ENCODE peak calls at places on chromosomes 6 and 20, in six cellular contexts. N, W, O, K, T and Z are unnamed samples.

GRCh38 chr20:1075564-1075963 is 42.8 kb upstream of the PSMF1 start:
- DNase-seq in O (no peak), T (no peak), K (peak), W (no peak), N (no peak), Z (no peak)

GRCh38 chr6:33213166-33213988 is 5.1 kb downstream of the RING1 start:
- DNase-seq in K (no peak), N (peak), O (no peak), T (no peak), W (peak), Z (no peak)

GRCh38 chr20:61657719-61658377 is 405.8 kb downstream of the CDH4 start:
- DNase-seq in K (no peak), N (no peak), O (no peak), W (peak), T (no peak), Z (no peak)

GRCh38 chr6:44470746-44471145 is 83.2 kb downstream of the CDC5L start:
- DNase-seq in N (no peak), O (no peak), W (no peak), T (no peak), K (no peak), Z (no peak)

GRCh38 chr20:1861347-1861987 is 33.7 kb upstream of the SIRPA start:
- DNase-seq in T (no peak), O (no peak), W (no peak), K (no peak), N (no peak), Z (no peak)

GRCh38 chr20:46371656-46372055 is 34.8 kb downstream of the ELMO2 start:
- DNase-seq in W (no peak), K (no peak), O (no peak), N (no peak), T (no peak), Z (no peak)

GRCh38 chr6:118650500-118651281 is 700 bp downstream of the CEP85L start:
- DNase-seq in W (peak), O (no peak), N (peak), K (no peak), T (peak), Z (peak)

GRCh38 chr6:56899311-56899710 is 55.6 kb upstream of the BEND6 start:
- DNase-seq in K (no peak), N (no peak), O (no peak), W (no peak), T (no peak), Z (no peak)

GRCh38 chr6:149332602-149333311 is 15.2 kb downstream of the TAB2 start:
- DNase-seq in N (no peak), W (no peak), O (no peak), K (no peak), T (no peak), Z (no peak)

GRCh38 chr20:36861875-36862801 is 13.8 kb upstream of the TLDC2 start:
- DNase-seq in O (no peak), N (no peak), T (peak), W (peak), K (no peak), Z (no peak)

GRCh38 chr20:45892828-45893500 is 1.8 kb downstream of the CTSA start:
- DNase-seq in T (no peak), O (no peak), N (no peak), W (no peak), K (no peak), Z (no peak)

GRCh38 chr20:49545572-49545971 is 22.4 kb downstream of the PTGIS start:
- DNase-seq in O (no peak), T (peak), W (no peak), N (no peak), K (no peak), Z (no peak)

GRCh38 chr6:11413728-11414127 is 123.8 kb upstream of the TMEM170B start:
- DNase-seq in K (no peak), O (no peak), N (no peak), W (no peak), T (no peak), Z (no peak)

GRCh38 chr6:147615659-147616456 is 107.4 kb downstream of the SAMD5 start:
- DNase-seq in T (no peak), K (no peak), W (no peak), O (no peak), N (no peak), Z (no peak)

GRCh38 chr20:2814587-2815051 is at the start of gene C20orf141:
- DNase-seq in W (peak), N (no peak), T (no peak), K (no peak), O (no peak), Z (no peak)

GRCh38 chr6:43927525-43928210 is 157.7 kb downstream of the VEGFA start:
- DNase-seq in W (no peak), N (no peak), O (no peak), T (no peak), K (no peak), Z (no peak)

GRCh38 chr6:142907017-142907470 is 37.9 kb downstream of the HIVEP2 start:
- DNase-seq in K (no peak), O (no peak), W (no peak), N (no peak), T (no peak), Z (no peak)

GRCh38 chr6:144215402-144215931 is 65.2 kb downstream of the STX11 start:
- DNase-seq in T (peak), K (peak), O (no peak), N (peak), W (peak), Z (peak)

GRCh38 chr6:112225691-112226090 is 28.7 kb downstream of the LAMA4 start:
- DNase-seq in K (no peak), T (no peak), N (no peak), O (no peak), W (no peak), Z (no peak)

GRCh38 chr6:132020138-132020551 is 69.0 kb upstream of the CCN2 start:
- DNase-seq in O (no peak), K (no peak), W (no peak), T (no peak), N (no peak), Z (no peak)

GRCh38 chr20:17508756-17509155 is 22.4 kb downstream of the BFSP1 start:
- DNase-seq in W (no peak), O (no peak), K (no peak), N (no peak), T (no peak), Z (no peak)

GRCh38 chr6:113619077-113619476 is 238.1 kb upstream of the MARCKS start:
- DNase-seq in T (no peak), O (no peak), N (no peak), W (no peak), K (no peak), Z (no peak)

GRCh38 chr20:6122111-6122872 is 538 bp downstream of the FERMT1 start:
- DNase-seq in N (no peak), O (no peak), W (no peak), K (no peak), T (no peak), Z (no peak)

GRCh38 chr6:37657117-37657886 is 40.4 kb downstream of the MDGA1 start:
- DNase-seq in N (no peak), W (no peak), O (no peak), K (no peak), T (no peak), Z (no peak)

GRCh38 chr6:151082079-151082478 is 157.7 kb upstream of the AKAP12 start:
- DNase-seq in O (no peak), T (no peak), K (no peak), W (no peak), N (no peak), Z (no peak)

GRCh38 chr6:11586574-11586973 is 49.0 kb downstream of the TMEM170B start:
- DNase-seq in O (no peak), T (no peak), W (no peak), K (no peak), N (no peak), Z (no peak)

GRCh38 chr20:2398453-2398852 is 17.8 kb downstream of the TGM6 start:
- DNase-seq in O (no peak), W (no peak), K (no peak), T (no peak), N (no peak), Z (no peak)

GRCh38 chr6:132135409-132135808 is 184.2 kb upstream of the CCN2 start:
- DNase-seq in W (no peak), N (no peak), T (no peak), K (no peak), O (no peak), Z (no peak)

GRCh38 chr6:111844376-111844775 is 28.9 kb downstream of the FYN start:
- DNase-seq in O (no peak), W (no peak), K (no peak), N (no peak), T (no peak), Z (no peak)

GRCh38 chr6:52403627-52404026 is 16.5 kb upstream of the EFHC1 start:
- DNase-seq in W (peak), T (no peak), K (no peak), O (no peak), N (no peak), Z (no peak)

GRCh38 chr20:45406260-45407066 is 1.6 kb upstream of the DBNDD2 start:
- DNase-seq in N (peak), W (peak), K (no peak), O (no peak), T (peak), Z (no peak)

GRCh38 chr20:52448513-52448912 is 256.9 kb upstream of the ZFP64 start:
- DNase-seq in O (no peak), K (no peak), T (no peak), W (no peak), N (no peak), Z (no peak)

GRCh38 chr6:163723759-163724158 is 309.2 kb downstream of the QKI start:
- DNase-seq in T (no peak), N (no peak), K (no peak), O (no peak), W (no peak), Z (no peak)

GRCh38 chr6:160347259-160348208 is 644 bp upstream of the SLC22A3 start:
- DNase-seq in K (no peak), T (no peak), O (no peak), W (peak), N (no peak), Z (no peak)

GRCh38 chr20:49888341-49889244 is 26.7 kb downstream of the SPATA2 start:
- DNase-seq in O (peak), K (peak), W (peak), N (peak), T (peak), Z (peak)

DNA sequence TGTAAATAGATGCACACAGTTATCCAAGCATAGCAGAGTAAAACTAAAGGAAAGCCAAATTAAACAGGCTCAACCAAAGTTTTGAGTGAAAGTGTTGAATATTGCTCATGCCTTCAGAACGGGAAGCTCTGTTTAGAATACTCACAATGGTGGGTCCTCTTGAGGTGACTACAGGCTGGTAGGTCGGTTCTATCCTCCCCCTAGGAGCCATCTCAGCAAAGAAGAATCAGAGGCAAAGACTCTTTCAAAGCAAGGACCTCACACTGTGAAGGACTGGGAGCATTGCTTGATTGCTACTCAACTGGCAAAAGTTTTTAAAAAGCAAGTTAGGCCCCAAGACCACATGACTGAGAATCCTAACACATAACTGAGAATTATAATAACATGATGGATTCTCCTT is 88.4 kb upstream of the JAG1 start:
- DNase-seq in O (no peak), N (no peak), K (no peak), T (no peak), W (no peak), Z (no peak)
- TF ChIP-seq TAF1 in O (no peak), N (no peak), K (no peak), T (no peak), W (no peak), Z (no peak)

GRCh38 chr20:63236116-63236837 is 572 bp downstream of the BIRC7 start:
- DNase-seq in N (no peak), K (no peak), O (no peak), T (no peak), W (no peak), Z (no peak)

GRCh38 chr20:63233061-63233344 is 2.7 kb upstream of the BIRC7 start:
- DNase-seq in W (no peak), T (no peak), O (no peak), N (no peak), K (no peak), Z (no peak)

GRCh38 chr20:63234693-63235398 is 859 bp upstream of the BIRC7 start:
- DNase-seq in W (no peak), T (peak), O (no peak), N (no peak), K (no peak), Z (no peak)

GRCh38 chr20:63233924-63234323 is 1.8 kb upstream of the BIRC7 start:
- DNase-seq in O (no peak), W (no peak), T (no peak), N (no peak), K (no peak), Z (no peak)

GRCh38 chr20:63235399-63235983 is at the start of gene BIRC7:
- DNase-seq in N (no peak), W (no peak), O (no peak), K (no peak), T (peak), Z (no peak)
- TF ChIP-seq TAF1 in N (no peak), W (no peak), O (no peak), K (no peak), T (no peak), Z (no peak)

GRCh38 chr20:21238400-21238799 is 64.7 kb upstream of the XRN2 start:
- DNase-seq in K (no peak), T (no peak), O (no peak), N (no peak), W (no peak), Z (no peak)
- TF ChIP-seq TAF1 in K (no peak), T (no peak), O (no peak), N (no peak), W (no peak), Z (no peak)

DNA sequence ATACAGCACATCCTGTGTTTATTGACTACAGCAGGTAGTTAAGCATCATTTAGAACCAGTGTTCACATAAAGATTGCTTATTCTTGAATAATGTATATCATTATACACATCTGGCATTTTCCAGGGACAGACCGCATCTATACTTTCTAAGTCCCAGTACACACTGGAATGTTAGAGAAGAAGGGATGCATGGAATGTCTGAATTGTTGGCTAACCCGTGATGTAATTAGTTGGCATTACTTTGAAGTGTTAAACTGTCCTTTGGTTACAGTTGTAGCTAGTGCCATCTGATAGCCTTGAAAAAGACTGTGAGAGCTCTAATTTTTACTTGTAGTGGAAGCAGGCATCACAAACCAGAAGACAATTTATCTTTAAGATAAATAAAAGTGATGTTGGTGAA is 29.8 kb upstream of the MCHR2 start:
- DNase-seq in N (no peak), T (no peak), K (no peak), O (no peak), W (no peak), Z (no peak)
- TF ChIP-seq TAF1 in N (no peak), T (no peak), K (no peak), O (no peak), W (no peak), Z (no peak)

GRCh38 chr6:161696828-161697227 is 423.0 kb upstream of the AGPAT4 start:
- DNase-seq in T (no peak), W (no peak), N (no peak), O (no peak), K (no peak), Z (no peak)

DNA sequence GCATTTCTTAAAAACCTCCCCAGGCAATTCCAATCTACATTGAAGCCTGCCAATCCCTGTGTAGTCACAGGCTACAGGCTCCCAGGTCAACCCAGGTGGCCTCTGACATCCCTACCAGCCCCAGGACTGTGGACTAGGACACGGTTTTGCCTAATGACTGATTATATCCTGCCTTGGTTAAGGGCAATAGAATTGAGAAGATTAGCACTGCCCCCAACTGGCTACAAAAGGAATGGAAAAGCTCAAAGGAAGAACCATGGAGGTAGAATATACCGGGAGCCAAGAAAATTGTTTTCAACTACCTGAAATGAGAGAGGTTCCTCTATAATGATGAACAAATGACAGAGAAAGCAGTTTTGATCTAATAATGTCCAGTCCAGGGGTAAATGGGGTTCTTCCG is 421.1 kb upstream of the AGPAT4 start:
- DNase-seq in O (no peak), K (no peak), W (no peak), T (peak), N (no peak), Z (no peak)
- TF ChIP-seq TAF1 in O (no peak), K (no peak), W (no peak), T (no peak), N (no peak), Z (no peak)

GRCh38 chr6:23642849-23643248 is 483.2 kb upstream of the NRSN1 start:
- DNase-seq in W (no peak), T (no peak), K (no peak), N (no peak), O (no peak), Z (no peak)

GRCh38 chr6:23633986-23634385 is 492.0 kb upstream of the NRSN1 start:
- DNase-seq in O (no peak), K (no peak), W (no peak), T (no peak), N (no peak), Z (no peak)

GRCh38 chr6:23635150-23635549 is 490.9 kb upstream of the NRSN1 start:
- DNase-seq in K (no peak), T (no peak), W (no peak), N (no peak), O (no peak), Z (no peak)

DNA sequence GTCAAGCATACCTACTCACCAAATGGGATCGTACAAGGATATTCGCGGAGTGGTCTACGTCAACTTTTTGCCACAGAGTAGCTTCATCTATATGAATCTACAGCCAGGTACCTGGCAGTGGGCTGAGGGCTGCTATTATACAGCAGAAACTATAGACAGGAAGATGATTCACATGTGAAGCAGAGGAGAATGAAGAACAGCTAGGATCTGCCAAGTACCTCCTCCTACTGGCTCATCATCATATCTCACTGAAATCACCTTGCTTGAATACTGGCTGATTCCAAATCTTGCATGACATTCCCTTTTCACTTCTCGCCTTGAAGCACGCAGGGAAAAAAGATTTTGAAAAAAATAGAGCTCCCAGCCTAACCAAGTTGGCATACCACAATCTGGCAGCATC is 488.7 kb upstream of the NRSN1 start:
- DNase-seq in N (no peak), K (no peak), T (no peak), O (no peak), W (no peak), Z (no peak)
- TF ChIP-seq TAF1 in N (no peak), K (no peak), T (no peak), O (no peak), W (no peak), Z (no peak)

DNA sequence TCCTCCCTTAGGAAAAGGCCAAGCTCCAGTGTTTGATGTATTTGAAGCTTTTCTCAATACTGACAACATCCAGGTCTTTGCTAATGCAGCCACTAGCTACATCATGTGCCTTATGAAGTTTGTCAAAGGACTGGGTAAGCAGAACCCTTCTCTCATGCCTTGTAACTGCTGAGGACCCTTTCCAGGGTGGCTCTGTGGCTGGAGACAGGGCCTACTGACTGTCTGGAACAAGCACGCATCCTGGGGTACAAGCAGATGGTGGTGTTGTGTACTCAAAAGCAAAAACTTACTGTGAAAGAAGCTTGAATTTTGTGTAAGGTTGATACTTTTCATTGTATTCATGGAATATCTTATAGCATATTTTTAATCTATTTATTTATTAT is 69.0 kb upstream of the SMIM28 start:
- DNase-seq in W (no peak), K (no peak), O (no peak), T (no peak), N (no peak), Z (no peak)
- TF ChIP-seq TAF1 in W (no peak), K (no peak), O (no peak), T (no peak), N (no peak), Z (no peak)

DNA sequence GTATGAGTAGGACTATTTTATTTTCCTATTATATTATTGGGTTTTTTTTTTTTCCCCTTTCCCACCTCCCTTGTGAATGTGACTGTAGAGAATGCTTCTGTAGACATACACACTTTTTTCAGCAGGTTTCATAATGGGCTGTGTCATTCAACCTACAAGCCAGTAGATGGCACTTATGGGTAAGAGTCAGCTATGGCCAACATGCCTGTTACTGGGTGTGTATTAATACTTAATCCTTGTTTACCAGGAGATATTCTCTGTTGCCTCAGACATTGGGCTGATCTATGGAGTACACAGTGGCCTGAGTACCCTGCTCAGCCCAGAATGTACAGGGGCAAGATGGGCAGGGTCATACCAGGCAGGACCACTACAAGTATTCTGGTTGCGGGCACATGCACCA is 382.5 kb downstream of the EPHA7 start:
- DNase-seq in T (no peak), K (no peak), W (no peak), N (no peak), O (no peak), Z (no peak)
- TF ChIP-seq TAF1 in T (no peak), K (no peak), W (no peak), N (no peak), O (no peak), Z (no peak)

GRCh38 chr6:170443151-170443662 is 109.9 kb downstream of the PSMB1 start:
- DNase-seq in T (no peak), W (peak), N (no peak), O (no peak), K (no peak), Z (no peak)
- TF ChIP-seq TAF1 in T (no peak), W (no peak), N (no peak), O (no peak), K (no peak), Z (no peak)